ENCODE peak calls at places on chromosomes 7 and 10, in five cellular contexts. One of them, this sample, is unnamed.
A peak's percentile ranks its signal among the peaks of the same experiment; 100 is the strongest.

GRCh38 chr10:132545659-132546367 is 8.2 kb downstream of the INPP5A start:
- DNase-seq in adipocyte: no peak
- DNase-seq in SK-N-SH: no peak
- DNase-seq in fibroblast of lung: no peak
- DNase-seq in breast epithelium: no peak
- DNase-seq in this sample: peak; percentile 49

GRCh38 chr7:41085244-41085643 is 617.6 kb downstream of the INHBA start:
- DNase-seq in adipocyte: no peak
- DNase-seq in SK-N-SH: no peak
- DNase-seq in fibroblast of lung: peak; percentile 80
- DNase-seq in breast epithelium: no peak
- DNase-seq in this sample: no peak

GRCh38 chr10:84012831-84013458 is 126.4 kb upstream of the GHITM start:
- DNase-seq in adipocyte: no peak
- DNase-seq in SK-N-SH: no peak
- DNase-seq in fibroblast of lung: no peak
- DNase-seq in breast epithelium: no peak
- DNase-seq in this sample: no peak

GRCh38 chr10:4137299-4137698 is 352.3 kb upstream of the KLF6 start:
- DNase-seq in adipocyte: no peak
- DNase-seq in SK-N-SH: no peak
- DNase-seq in fibroblast of lung: no peak
- DNase-seq in breast epithelium: no peak
- DNase-seq in this sample: no peak

GRCh38 chr7:23544913-23545354 is 13.2 kb upstream of the TRA2A start:
- DNase-seq in adipocyte: peak; percentile 62
- DNase-seq in SK-N-SH: no peak
- DNase-seq in fibroblast of lung: peak; percentile 42
- DNase-seq in breast epithelium: no peak
- DNase-seq in this sample: no peak

GRCh38 chr10:133257489-133258065 is 19.1 kb downstream of the ADAM8 start:
- DNase-seq in adipocyte: no peak
- DNase-seq in SK-N-SH: peak; percentile 69
- DNase-seq in fibroblast of lung: peak; percentile 46
- DNase-seq in breast epithelium: peak; percentile 53
- DNase-seq in this sample: peak; percentile 94

GRCh38 chr7:74032191-74032490 is 4.2 kb downstream of the ELN start:
- DNase-seq in adipocyte: peak; percentile 74
- DNase-seq in SK-N-SH: no peak
- DNase-seq in fibroblast of lung: peak; percentile 68
- DNase-seq in breast epithelium: peak; percentile 87
- DNase-seq in this sample: no peak

GRCh38 chr7:117791877-117792780 is 81.1 kb downstream of the CTTNBP2 start:
- DNase-seq in adipocyte: no peak
- DNase-seq in SK-N-SH: no peak
- DNase-seq in fibroblast of lung: no peak
- DNase-seq in breast epithelium: no peak
- DNase-seq in this sample: no peak

GRCh38 chr10:112938808-112939482 is 11.1 kb upstream of the TCF7L2 start:
- DNase-seq in adipocyte: no peak
- DNase-seq in SK-N-SH: no peak
- DNase-seq in fibroblast of lung: no peak
- DNase-seq in breast epithelium: no peak
- DNase-seq in this sample: no peak

GRCh38 chr7:148973256-148973655 is 55.0 kb downstream of the PDIA4 start:
- DNase-seq in adipocyte: no peak
- DNase-seq in SK-N-SH: no peak
- DNase-seq in fibroblast of lung: no peak
- DNase-seq in breast epithelium: no peak
- DNase-seq in this sample: no peak

GRCh38 chr10:132861884-132862461 is 76.0 kb upstream of the NKX6-2 start:
- DNase-seq in adipocyte: no peak
- DNase-seq in SK-N-SH: no peak
- DNase-seq in fibroblast of lung: no peak
- DNase-seq in breast epithelium: no peak
- DNase-seq in this sample: peak; percentile 58

GRCh38 chr7:131302876-131303707 is 24.6 kb upstream of the MKLN1 start:
- DNase-seq in adipocyte: peak; percentile 15
- DNase-seq in SK-N-SH: no peak
- DNase-seq in fibroblast of lung: peak; percentile 29
- DNase-seq in breast epithelium: peak; percentile 24
- DNase-seq in this sample: peak; percentile 68

GRCh38 chr7:155972247-155972646 is 160.0 kb upstream of the SHH start:
- DNase-seq in adipocyte: no peak
- DNase-seq in SK-N-SH: no peak
- DNase-seq in fibroblast of lung: no peak
- DNase-seq in breast epithelium: no peak
- DNase-seq in this sample: no peak

GRCh38 chr7:106193661-106194060 is 81.5 kb upstream of the SYPL1 start:
- DNase-seq in adipocyte: no peak
- DNase-seq in SK-N-SH: no peak
- DNase-seq in fibroblast of lung: no peak
- DNase-seq in breast epithelium: no peak
- DNase-seq in this sample: no peak

GRCh38 chr7:30859202-30859939 is 52.3 kb upstream of the AQP1 start:
- DNase-seq in adipocyte: no peak
- DNase-seq in SK-N-SH: no peak
- DNase-seq in fibroblast of lung: no peak
- DNase-seq in breast epithelium: no peak
- DNase-seq in this sample: no peak

GRCh38 chr10:132408367-132408781 is 11.4 kb downstream of the PWWP2B start:
- DNase-seq in adipocyte: no peak
- DNase-seq in SK-N-SH: no peak
- DNase-seq in fibroblast of lung: no peak
- DNase-seq in breast epithelium: no peak
- DNase-seq in this sample: peak; percentile 92

DNA sequence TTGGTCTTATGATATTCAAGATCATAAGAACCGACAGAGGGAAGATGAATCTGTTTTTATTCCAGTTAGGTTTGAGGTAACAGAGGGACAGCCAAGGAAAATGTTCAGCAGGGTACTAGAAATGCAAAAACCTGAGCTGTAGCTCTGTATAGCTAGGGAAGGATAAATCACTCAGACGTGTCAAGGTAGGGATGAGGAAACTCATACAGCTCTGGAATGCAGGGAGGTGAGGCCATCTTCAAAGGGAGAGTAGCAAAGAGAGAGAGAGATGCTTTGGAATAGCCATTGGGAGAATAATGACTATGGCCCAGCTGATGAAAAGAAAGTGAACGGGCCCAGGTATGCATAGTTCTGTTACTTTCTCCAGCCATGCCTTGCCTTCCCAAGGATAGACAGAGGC is 77.8 kb downstream of the PAX2 start:
- DNase-seq in adipocyte: no peak
- DNase-seq in SK-N-SH: no peak
- DNase-seq in fibroblast of lung: no peak
- DNase-seq in breast epithelium: no peak
- DNase-seq in this sample: no peak
- H3K27me3 ChIP-seq in adipocyte: peaks cover 62% of the 10 kb centered on the region
- H3K27me3 ChIP-seq in SK-N-SH: peaks cover 34% of the 10 kb centered on the region
- H3K27me3 ChIP-seq in fibroblast of lung: peaks cover 52% of the 10 kb centered on the region
- H3K27me3 ChIP-seq in breast epithelium: peaks cover 8% of the 10 kb centered on the region
- H3K27me3 ChIP-seq in this sample: peaks cover 79% of the 10 kb centered on the region

GRCh38 chr7:143256325-143256724 is 6.9 kb upstream of the GSTK1 start:
- DNase-seq in adipocyte: no peak
- DNase-seq in SK-N-SH: no peak
- DNase-seq in fibroblast of lung: no peak
- DNase-seq in breast epithelium: no peak
- DNase-seq in this sample: peak; percentile 25

GRCh38 chr7:143256932-143257331 is 6.3 kb upstream of the GSTK1 start:
- DNase-seq in adipocyte: no peak
- DNase-seq in SK-N-SH: no peak
- DNase-seq in fibroblast of lung: no peak
- DNase-seq in breast epithelium: no peak
- DNase-seq in this sample: no peak

GRCh38 chr7:143258830-143259229 is 4.4 kb upstream of the GSTK1 start:
- DNase-seq in adipocyte: peak; percentile 50
- DNase-seq in SK-N-SH: no peak
- DNase-seq in fibroblast of lung: no peak
- DNase-seq in breast epithelium: no peak
- DNase-seq in this sample: no peak

GRCh38 chr7:143257501-143257900 is 5.7 kb upstream of the GSTK1 start:
- DNase-seq in adipocyte: no peak
- DNase-seq in SK-N-SH: no peak
- DNase-seq in fibroblast of lung: no peak
- DNase-seq in breast epithelium: no peak
- DNase-seq in this sample: no peak

DNA sequence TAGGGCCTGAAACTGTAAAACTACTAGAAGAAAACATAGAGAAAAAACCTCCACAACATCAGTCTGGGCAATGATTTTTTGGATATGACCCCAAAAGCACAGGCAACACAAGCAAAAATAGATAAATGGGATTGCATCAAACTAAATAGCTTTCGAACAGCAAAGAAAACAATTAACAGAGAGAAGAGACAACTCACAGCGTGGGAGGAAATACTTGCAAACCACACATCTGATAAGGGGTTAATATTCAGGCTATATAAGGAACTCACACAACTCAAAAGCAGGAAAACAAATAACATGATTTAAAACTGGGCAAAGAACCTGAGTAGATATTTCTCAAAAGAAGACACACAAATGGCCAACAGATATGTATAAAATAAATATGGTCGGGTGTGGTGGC is 7.7 kb upstream of the GSTK1 start:
- DNase-seq in adipocyte: no peak
- DNase-seq in SK-N-SH: no peak
- DNase-seq in fibroblast of lung: no peak
- DNase-seq in breast epithelium: no peak
- DNase-seq in this sample: no peak
- H3K4me3 ChIP-seq in adipocyte: no peak overlapping the region
- H3K4me3 ChIP-seq in SK-N-SH: no peak overlapping the region
- H3K4me3 ChIP-seq in fibroblast of lung: no peak overlapping the region
- H3K4me3 ChIP-seq in breast epithelium: no peak overlapping the region
- H3K4me3 ChIP-seq in this sample: no peak overlapping the region

GRCh38 chr7:101166909-101167644 is 1.7 kb upstream of the VGF start:
- DNase-seq in adipocyte: no peak
- DNase-seq in SK-N-SH: peak; percentile 78
- DNase-seq in fibroblast of lung: no peak
- DNase-seq in breast epithelium: no peak
- DNase-seq in this sample: peak; percentile 91
- H3K27me3 ChIP-seq in adipocyte: peaks cover 57% of the 10 kb centered on the region
- H3K27me3 ChIP-seq in SK-N-SH: no peaks in the 10 kb centered on the region
- H3K27me3 ChIP-seq in fibroblast of lung: peaks cover 50% of the 10 kb centered on the region
- H3K27me3 ChIP-seq in breast epithelium: peaks cover 25% of the 10 kb centered on the region
- H3K27me3 ChIP-seq in this sample: peaks cover 68% of the 10 kb centered on the region

DNA sequence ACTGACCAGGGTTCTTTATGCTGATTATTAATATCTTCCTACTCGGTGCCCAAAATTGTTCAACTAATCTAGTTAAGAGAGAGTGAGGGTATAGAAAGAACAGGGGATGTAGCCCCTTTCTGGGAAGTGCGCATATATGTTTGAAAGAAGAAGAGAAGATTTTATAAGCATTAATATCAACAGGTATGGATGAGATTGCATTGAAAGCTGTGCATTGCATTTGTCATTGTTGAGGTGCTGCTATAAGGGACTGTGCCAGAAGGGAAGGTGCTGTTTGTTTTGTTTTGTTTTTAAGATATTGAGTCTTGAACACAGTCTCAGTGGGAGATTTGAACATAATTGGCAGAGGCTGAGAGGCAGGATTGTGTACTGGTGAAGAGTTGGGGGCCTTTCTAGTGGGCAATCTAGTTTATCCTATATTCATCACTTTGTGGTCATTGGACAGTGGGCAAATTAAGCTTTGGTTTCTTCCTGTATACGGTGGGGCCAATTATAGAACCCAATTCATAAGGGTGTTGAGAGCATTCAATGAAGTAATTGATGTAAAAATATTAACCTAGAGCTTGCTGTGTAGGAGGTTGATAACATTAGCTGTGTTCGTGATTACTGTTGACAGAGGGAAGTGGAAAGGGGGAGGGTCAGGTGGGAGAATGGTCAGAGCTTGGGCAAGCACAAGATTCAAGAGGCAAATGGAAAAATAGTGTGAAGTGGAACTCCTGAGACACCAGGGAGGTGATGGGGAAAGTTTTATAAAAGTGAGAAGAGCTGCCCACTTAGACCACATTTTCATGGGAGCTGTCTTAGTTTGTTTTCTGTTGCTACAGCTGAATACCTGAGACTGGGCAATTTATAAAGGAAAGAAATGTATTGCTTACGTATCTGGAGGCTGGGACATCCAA is 19.9 kb upstream of the PCGF5 start:
- DNase-seq in adipocyte: no peak
- DNase-seq in SK-N-SH: no peak
- DNase-seq in fibroblast of lung: no peak
- DNase-seq in breast epithelium: no peak
- DNase-seq in this sample: no peak
- H3K4me3 ChIP-seq in adipocyte: no peak overlapping the region
- H3K4me3 ChIP-seq in SK-N-SH: no peak overlapping the region
- H3K4me3 ChIP-seq in fibroblast of lung: no peak overlapping the region
- H3K4me3 ChIP-seq in breast epithelium: no peak overlapping the region
- H3K4me3 ChIP-seq in this sample: no peak overlapping the region